ENCODE peak calls at places on chromosome 2, in eight cellular contexts. One of them, this sample, is unnamed. For H3K27me3, the result is how much of the 10 kb centered on the place peaks cover.

GRCh38 chr2:100179806-100180205 is 37.4 kb upstream of the AFF3 start:
- DNase-seq in HCT116: no peak
- DNase-seq in Panc1: no peak
- DNase-seq in SK-N-SH: no peak
- DNase-seq in GM23338: no peak
- DNase-seq in K562: no peak
- DNase-seq in HepG2: no peak
- DNase-seq in GM12878: no peak
- DNase-seq in this sample: no peak

GRCh38 chr2:64837116-64837704 is 152.0 kb upstream of the SLC1A4 start:
- DNase-seq in HCT116: peak
- DNase-seq in Panc1: no peak
- DNase-seq in SK-N-SH: no peak
- DNase-seq in GM23338: no peak
- DNase-seq in K562: no peak
- DNase-seq in HepG2: no peak
- DNase-seq in GM12878: no peak
- DNase-seq in this sample: no peak

GRCh38 chr2:120509991-120510735 is 164.2 kb downstream of the INHBB start:
- DNase-seq in HCT116: no peak
- DNase-seq in Panc1: no peak
- DNase-seq in SK-N-SH: no peak
- DNase-seq in GM23338: no peak
- DNase-seq in K562: no peak
- DNase-seq in HepG2: no peak
- DNase-seq in GM12878: no peak
- DNase-seq in this sample: no peak

GRCh38 chr2:128408349-128409305 is 90.0 kb upstream of the HS6ST1 start:
- DNase-seq in HCT116: no peak
- DNase-seq in Panc1: no peak
- DNase-seq in SK-N-SH: peak
- DNase-seq in GM23338: no peak
- DNase-seq in K562: no peak
- DNase-seq in HepG2: no peak
- DNase-seq in GM12878: no peak
- DNase-seq in this sample: no peak

GRCh38 chr2:152434395-152435182 is 99.6 kb downstream of the FMNL2 start:
- DNase-seq in HCT116: no peak
- DNase-seq in Panc1: no peak
- DNase-seq in SK-N-SH: no peak
- DNase-seq in GM23338: no peak
- DNase-seq in K562: no peak
- DNase-seq in HepG2: no peak
- DNase-seq in GM12878: no peak
- DNase-seq in this sample: no peak

GRCh38 chr2:20485612-20485926 is 38.7 kb downstream of the RHOB start:
- DNase-seq in HCT116: no peak
- DNase-seq in Panc1: no peak
- DNase-seq in SK-N-SH: no peak
- DNase-seq in GM23338: no peak
- DNase-seq in K562: no peak
- DNase-seq in HepG2: no peak
- DNase-seq in GM12878: no peak
- DNase-seq in this sample: no peak

GRCh38 chr2:171365778-171366177 is 68.0 kb downstream of the METTL8 start:
- DNase-seq in HCT116: no peak
- DNase-seq in Panc1: no peak
- DNase-seq in SK-N-SH: no peak
- DNase-seq in GM23338: no peak
- DNase-seq in K562: no peak
- DNase-seq in HepG2: peak
- DNase-seq in GM12878: no peak
- DNase-seq in this sample: no peak

GRCh38 chr2:224658776-224659175 is 57.4 kb downstream of the CCDC195 start:
- DNase-seq in HCT116: no peak
- DNase-seq in Panc1: no peak
- DNase-seq in SK-N-SH: no peak
- DNase-seq in GM23338: no peak
- DNase-seq in K562: no peak
- DNase-seq in HepG2: no peak
- DNase-seq in GM12878: no peak
- DNase-seq in this sample: no peak

GRCh38 chr2:120907822-120908221 is 172.2 kb downstream of the GLI2 start:
- DNase-seq in HCT116: no peak
- DNase-seq in Panc1: no peak
- DNase-seq in SK-N-SH: no peak
- DNase-seq in GM23338: no peak
- DNase-seq in K562: peak
- DNase-seq in HepG2: peak
- DNase-seq in GM12878: no peak
- DNase-seq in this sample: no peak

GRCh38 chr2:241910604-241911520 is 41.3 kb downstream of the RTP5 start:
- DNase-seq in HCT116: no peak
- DNase-seq in Panc1: no peak
- DNase-seq in SK-N-SH: no peak
- DNase-seq in GM23338: no peak
- DNase-seq in K562: no peak
- DNase-seq in HepG2: no peak
- DNase-seq in GM12878: no peak
- DNase-seq in this sample: no peak

GRCh38 chr2:78980871-78981270 is 44.6 kb upstream of the REG3G start:
- DNase-seq in HCT116: no peak
- DNase-seq in Panc1: no peak
- DNase-seq in SK-N-SH: no peak
- DNase-seq in GM23338: no peak
- DNase-seq in K562: no peak
- DNase-seq in HepG2: no peak
- DNase-seq in GM12878: no peak
- DNase-seq in this sample: no peak

GRCh38 chr2:80748576-80748975 is 444.0 kb upstream of the LRRTM1 start:
- DNase-seq in HCT116: no peak
- DNase-seq in Panc1: no peak
- DNase-seq in SK-N-SH: no peak
- DNase-seq in GM23338: no peak
- DNase-seq in K562: no peak
- DNase-seq in HepG2: no peak
- DNase-seq in GM12878: peak
- DNase-seq in this sample: no peak

GRCh38 chr2:120871016-120871635 is 135.5 kb downstream of the GLI2 start:
- DNase-seq in HCT116: no peak
- DNase-seq in Panc1: no peak
- DNase-seq in SK-N-SH: no peak
- DNase-seq in GM23338: no peak
- DNase-seq in K562: no peak
- DNase-seq in HepG2: no peak
- DNase-seq in GM12878: no peak
- DNase-seq in this sample: no peak

GRCh38 chr2:74632209-74632938 is 15.8 kb downstream of the M1AP start:
- DNase-seq in HCT116: peak
- DNase-seq in Panc1: no peak
- DNase-seq in SK-N-SH: no peak
- DNase-seq in GM23338: peak
- DNase-seq in K562: no peak
- DNase-seq in HepG2: no peak
- DNase-seq in GM12878: no peak
- DNase-seq in this sample: no peak

GRCh38 chr2:84527137-84528129 is 11.1 kb downstream of the DNAH6 start:
- DNase-seq in HCT116: no peak
- DNase-seq in Panc1: no peak
- DNase-seq in SK-N-SH: no peak
- DNase-seq in GM23338: no peak
- DNase-seq in K562: no peak
- DNase-seq in HepG2: no peak
- DNase-seq in GM12878: no peak
- DNase-seq in this sample: no peak

GRCh38 chr2:64568836-64569235 is 44.7 kb downstream of the AFTPH start:
- DNase-seq in HCT116: no peak
- DNase-seq in Panc1: no peak
- DNase-seq in SK-N-SH: no peak
- DNase-seq in GM23338: peak
- DNase-seq in K562: no peak
- DNase-seq in HepG2: peak
- DNase-seq in GM12878: no peak
- DNase-seq in this sample: no peak

GRCh38 chr2:174656035-174656434 is 58.4 kb upstream of the WIPF1 start:
- DNase-seq in HCT116: no peak
- DNase-seq in Panc1: no peak
- DNase-seq in SK-N-SH: no peak
- DNase-seq in GM23338: no peak
- DNase-seq in K562: no peak
- DNase-seq in HepG2: no peak
- DNase-seq in GM12878: no peak
- DNase-seq in this sample: no peak

GRCh38 chr2:175807031-175807873 is 194.8 kb downstream of the LNPK start:
- DNase-seq in HCT116: no peak
- DNase-seq in Panc1: no peak
- DNase-seq in SK-N-SH: peak
- DNase-seq in GM23338: no peak
- DNase-seq in K562: no peak
- DNase-seq in HepG2: no peak
- DNase-seq in GM12878: no peak
- DNase-seq in this sample: no peak

GRCh38 chr2:241088791-241089732 is 13.0 kb downstream of the MTERF4 start:
- DNase-seq in HCT116: no peak
- DNase-seq in Panc1: no peak
- DNase-seq in SK-N-SH: no peak
- DNase-seq in GM23338: no peak
- DNase-seq in K562: no peak
- DNase-seq in HepG2: no peak
- DNase-seq in GM12878: no peak
- DNase-seq in this sample: no peak

GRCh38 chr2:222651721-222652420 is 4.0 kb downstream of the FARSB start:
- DNase-seq in HCT116: no peak
- DNase-seq in Panc1: no peak
- DNase-seq in SK-N-SH: no peak
- DNase-seq in GM23338: no peak
- DNase-seq in K562: no peak
- DNase-seq in HepG2: no peak
- DNase-seq in GM12878: no peak
- DNase-seq in this sample: no peak

GRCh38 chr2:72092099-72092498 is 55.6 kb downstream of the CYP26B1 start:
- DNase-seq in HCT116: no peak
- DNase-seq in Panc1: no peak
- DNase-seq in SK-N-SH: no peak
- DNase-seq in GM23338: no peak
- DNase-seq in K562: no peak
- DNase-seq in HepG2: no peak
- DNase-seq in GM12878: no peak
- DNase-seq in this sample: no peak

DNA sequence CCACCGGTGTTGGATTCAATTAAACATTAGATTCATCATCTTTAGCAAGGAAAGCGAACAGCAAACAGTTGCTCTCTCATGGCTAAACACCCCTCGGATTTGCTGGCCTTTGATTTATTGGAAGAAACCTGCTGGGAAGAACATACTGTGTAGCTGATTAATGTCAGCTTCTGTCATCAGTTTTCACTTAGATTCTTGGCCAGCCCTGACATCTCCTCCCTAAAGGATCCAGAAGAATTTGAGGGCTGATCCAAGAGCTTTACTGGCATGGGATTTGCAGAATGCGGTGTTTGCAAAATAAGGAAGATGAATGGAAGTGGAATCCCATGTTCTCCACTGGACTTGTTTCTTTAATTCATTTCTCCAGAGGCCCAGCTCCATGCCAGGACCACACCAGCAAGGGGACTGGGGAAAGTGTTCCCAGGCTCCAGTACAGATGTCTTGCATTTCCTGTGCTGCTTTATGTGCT is 80.5 kb downstream of the RDH14 start:
- DNase-seq in HCT116: no peak
- DNase-seq in Panc1: no peak
- DNase-seq in SK-N-SH: no peak
- DNase-seq in GM23338: no peak
- DNase-seq in K562: no peak
- DNase-seq in HepG2: no peak
- DNase-seq in GM12878: no peak
- DNase-seq in this sample: no peak
- TF ChIP-seq REST in HCT116: no peak
- TF ChIP-seq REST in Panc1: no peak
- TF ChIP-seq REST in SK-N-SH: no peak
- TF ChIP-seq REST in GM23338: no peak
- TF ChIP-seq REST in K562: no peak
- TF ChIP-seq REST in HepG2: no peak
- TF ChIP-seq REST in GM12878: no peak
- TF ChIP-seq REST in this sample: no peak

GRCh38 chr2:95738301-95738700 is 146.5 kb downstream of the TRIM43 start:
- DNase-seq in HCT116: no peak
- DNase-seq in Panc1: no peak
- DNase-seq in SK-N-SH: no peak
- DNase-seq in GM23338: no peak
- DNase-seq in K562: no peak
- DNase-seq in HepG2: no peak
- DNase-seq in GM12878: no peak
- DNase-seq in this sample: no peak
- H3K27me3 ChIP-seq in HCT116: under half
- H3K27me3 ChIP-seq in Panc1: under half
- H3K27me3 ChIP-seq in SK-N-SH: under half
- H3K27me3 ChIP-seq in GM23338: under half
- H3K27me3 ChIP-seq in K562: under half
- H3K27me3 ChIP-seq in HepG2: under half
- H3K27me3 ChIP-seq in GM12878: under half
- H3K27me3 ChIP-seq in this sample: under half

GRCh38 chr2:208228481-208228880 is 26.4 kb downstream of the IDH1 start:
- DNase-seq in HCT116: no peak
- DNase-seq in Panc1: no peak
- DNase-seq in SK-N-SH: no peak
- DNase-seq in GM23338: no peak
- DNase-seq in K562: no peak
- DNase-seq in HepG2: no peak
- DNase-seq in GM12878: no peak
- DNase-seq in this sample: no peak
- TF ChIP-seq REST in HCT116: no peak
- TF ChIP-seq REST in Panc1: no peak
- TF ChIP-seq REST in SK-N-SH: no peak
- TF ChIP-seq REST in GM23338: no peak
- TF ChIP-seq REST in K562: no peak
- TF ChIP-seq REST in HepG2: no peak
- TF ChIP-seq REST in GM12878: no peak
- TF ChIP-seq REST in this sample: no peak

DNA sequence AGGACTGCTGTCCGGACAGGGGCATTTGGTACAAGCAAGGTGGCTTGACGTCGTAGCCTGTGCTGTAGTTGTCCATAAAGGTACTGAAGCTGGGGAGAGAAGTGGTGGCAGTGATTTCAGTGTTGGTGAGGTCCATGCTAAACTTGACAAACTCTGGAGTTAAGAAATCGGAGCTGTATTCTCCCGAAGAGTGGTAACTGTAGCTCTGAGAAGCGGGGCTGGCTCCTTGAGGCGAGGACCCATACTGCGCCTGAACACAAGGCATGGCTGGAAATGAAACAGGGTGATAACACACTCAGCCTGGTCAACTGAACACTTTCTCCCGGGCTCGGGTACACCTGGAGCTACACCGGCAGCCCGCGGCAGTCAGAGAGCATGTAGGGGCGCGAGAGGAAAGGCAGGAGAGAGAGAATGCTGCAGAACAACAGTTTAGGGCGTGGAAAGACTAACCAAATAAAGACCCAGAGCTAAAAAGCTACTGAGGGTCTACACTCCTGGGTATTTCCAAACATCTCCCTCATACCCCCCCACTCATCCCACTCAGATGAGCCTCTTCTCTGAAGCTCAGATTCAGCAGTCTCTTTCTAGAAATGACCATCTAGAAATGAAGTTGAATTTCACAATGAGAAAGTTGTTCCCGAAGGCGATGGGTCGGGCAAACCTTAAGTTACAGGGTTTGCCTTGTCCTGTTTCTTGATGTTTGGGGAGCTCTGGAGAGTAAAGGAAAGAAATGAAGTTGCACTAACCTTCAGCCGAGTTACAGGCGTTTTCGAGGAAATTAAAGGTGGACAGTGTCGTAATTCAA is 2.4 kb downstream of the NR4A2 start:
- DNase-seq in HCT116: no peak
- DNase-seq in Panc1: no peak
- DNase-seq in SK-N-SH: no peak
- DNase-seq in GM23338: peak
- DNase-seq in K562: no peak
- DNase-seq in HepG2: no peak
- DNase-seq in GM12878: no peak
- DNase-seq in this sample: no peak
- H3K27me3 ChIP-seq in HCT116: under half
- H3K27me3 ChIP-seq in Panc1: under half
- H3K27me3 ChIP-seq in SK-N-SH: half or more
- H3K27me3 ChIP-seq in GM23338: half or more
- H3K27me3 ChIP-seq in K562: under half
- H3K27me3 ChIP-seq in HepG2: half or more
- H3K27me3 ChIP-seq in GM12878: under half
- H3K27me3 ChIP-seq in this sample: under half

This sample was measured in HL-60.